ENCODE peak calls at places on chromosomes 3 and 15, in eight cellular contexts. R is activated CD4-positive, CD25-positive, alpha-beta regulatory T cell treated with anti-CD3 and anti-CD28 coated beads, Interleukin-2, amount 50 U/mL, for 72 hours; A is activated T-helper 1 cell treated with anti-CD3 and anti-CD28 coated beads, Interleukin-2, amount 50 U/mL, for 16 hours; K is stimulated activated CD4-positive, alpha-beta T cell treated with anti-CD3 and anti-CD28 coated beads, Interleukin-1b, Interleukin-23, amount 100 ng/mL, for 4 hours; J is GM13977; C is WTC11; Y is CD4-positive, alpha-beta T cell; V is iris pigment epithelial cell. B is an unnamed sample.

GRCh38 chr3:13501958-13502790 is 22.1 kb downstream of the HDAC11 start:
- DNase-seq in A (no peak), J (no peak), C (no peak), R (no peak), Y (no peak), V (no peak), K (no peak), B (no peak)

GRCh38 chr3:11655188-11655928 is 11.6 kb upstream of the VGLL4 start:
- DNase-seq in A (no peak), R (no peak), V (no peak), C (peak), K (no peak), J (no peak), Y (no peak), B (no peak)

GRCh38 chr15:52284164-52284563 is 11.4 kb downstream of the MYO5C start:
- DNase-seq in J (no peak), R (no peak), A (no peak), V (peak), Y (no peak), K (no peak), C (no peak), B (peak)

GRCh38 chr3:182683335-182684257 is 109.7 kb upstream of the ATP11B start:
- DNase-seq in K (peak), R (peak), A (peak), C (peak), V (peak), Y (peak), J (peak), B (peak)

GRCh38 chr3:108391917-108392585 is 95.7 kb downstream of the HHLA2 start:
- DNase-seq in K (no peak), Y (no peak), C (no peak), J (no peak), V (peak), A (no peak), R (no peak), B (no peak)

GRCh38 chr15:91694131-91694828 is 159.2 kb upstream of the SLCO3A1 start:
- DNase-seq in R (no peak), A (no peak), K (no peak), J (no peak), Y (no peak), V (no peak), C (no peak), B (no peak)

GRCh38 chr3:46186856-46187700 is 21.0 kb downstream of the CCR1 start:
- DNase-seq in C (no peak), V (no peak), A (no peak), K (no peak), J (peak), R (no peak), Y (no peak), B (no peak)

GRCh38 chr3:46998121-46998851 is 18.8 kb downstream of the NBEAL2 start:
- DNase-seq in A (peak), R (peak), V (peak), K (peak), Y (peak), J (peak), C (peak), B (peak)

GRCh38 chr15:77457619-77458265 is 37.1 kb downstream of the HMG20A start:
- DNase-seq in C (no peak), R (no peak), Y (no peak), K (no peak), V (peak), J (no peak), A (no peak), B (peak)

GRCh38 chr3:142647856-142648255 is 51.7 kb downstream of the PLS1 start:
- DNase-seq in R (no peak), A (no peak), J (no peak), K (no peak), V (peak), C (no peak), Y (no peak), B (peak)

GRCh38 chr15:60000824-60001641 is 3.1 kb upstream of the FOXB1 start:
- DNase-seq in K (no peak), V (no peak), Y (peak), A (no peak), J (peak), C (no peak), R (no peak), B (no peak)

GRCh38 chr3:177490626-177491025 is 293.3 kb upstream of the TBL1XR1 start:
- DNase-seq in Y (no peak), C (no peak), J (no peak), K (no peak), R (no peak), A (no peak), V (no peak), B (no peak)

GRCh38 chr15:62469874-62470688 is 305.0 kb upstream of the C2CD4B start:
- DNase-seq in R (no peak), V (peak), C (peak), A (no peak), J (no peak), Y (no peak), K (no peak), B (peak)

GRCh38 chr3:106518516-106518915 is 649.7 kb upstream of the CBLB start:
- DNase-seq in A (no peak), Y (no peak), K (no peak), C (no peak), V (peak), R (no peak), J (no peak), B (peak)

GRCh38 chr3:134677196-134677986 is 26.6 kb upstream of the KY start:
- DNase-seq in J (peak), K (no peak), Y (no peak), A (no peak), R (no peak), V (no peak), C (peak), B (peak)

GRCh38 chr3:47475570-47476329 is at the start of gene SCAP:
- DNase-seq in J (peak), C (peak), A (peak), K (peak), Y (peak), R (peak), V (peak), B (peak)

GRCh38 chr3:15205934-15206661 is at the start of gene CAPN7:
- DNase-seq in A (peak), J (peak), K (peak), R (peak), V (peak), Y (peak), C (peak), B (peak)

GRCh38 chr15:39887832-39888231 is 32.2 kb downstream of the GPR176 start:
- DNase-seq in K (no peak), C (no peak), Y (no peak), A (no peak), J (no peak), R (no peak), V (peak), B (peak)

GRCh38 chr15:78991476-78991875 is 46.6 kb upstream of the CTSH start:
- DNase-seq in J (no peak), A (no peak), C (no peak), R (no peak), Y (no peak), K (no peak), V (peak), B (peak)

GRCh38 chr3:94256888-94257813 is 194.3 kb downstream of the NSUN3 start:
- DNase-seq in Y (no peak), A (no peak), R (no peak), C (no peak), J (no peak), K (no peak), V (no peak), B (no peak)

GRCh38 chr3:138673641-138674040 is 65.1 kb downstream of the FAIM start:
- DNase-seq in C (no peak), Y (no peak), V (peak), K (no peak), R (no peak), A (no peak), J (no peak), B (peak)

GRCh38 chr15:42152921-42153680 is 3.3 kb downstream of the PLA2G4F start:
- DNase-seq in V (no peak), C (no peak), R (no peak), K (no peak), J (no peak), Y (no peak), A (no peak), B (no peak)

GRCh38 chr3:70308760-70309159 is 3.7 kb downstream of the MDFIC2 start:
- DNase-seq in R (no peak), Y (no peak), V (peak), J (no peak), C (peak), K (no peak), A (no peak), B (peak)

GRCh38 chr3:161070252-161070930 is 34.8 kb downstream of the B3GALNT1 start:
- DNase-seq in K (no peak), J (no peak), R (no peak), V (peak), A (no peak), C (no peak), Y (no peak), B (no peak)

GRCh38 chr3:42739401-42740158 is 33.5 kb downstream of the CCDC13 start:
- DNase-seq in C (no peak), K (no peak), J (no peak), Y (no peak), V (no peak), R (no peak), A (no peak), B (no peak)

GRCh38 chr3:181844227-181844626 is 132.5 kb downstream of the SOX2 start:
- DNase-seq in R (no peak), A (no peak), Y (no peak), C (no peak), J (no peak), V (no peak), K (no peak), B (no peak)

GRCh38 chr3:66639794-66640356 is 139.1 kb upstream of the LRIG1 start:
- DNase-seq in K (no peak), R (no peak), Y (no peak), V (no peak), A (no peak), C (no peak), J (no peak), B (no peak)

GRCh38 chr3:45078910-45079522 is 52.9 kb downstream of the CLEC3B start:
- DNase-seq in A (no peak), C (no peak), K (no peak), J (no peak), Y (no peak), R (no peak), V (peak), B (peak)

GRCh38 chr3:155281892-155282291 is 11.6 kb downstream of the STRIT1 start:
- DNase-seq in V (peak), A (no peak), C (no peak), Y (no peak), R (no peak), J (no peak), K (no peak), B (peak)

GRCh38 chr15:79863886-79864285 is 32.9 kb downstream of the MTHFS start:
- DNase-seq in J (no peak), R (no peak), A (no peak), K (no peak), C (no peak), Y (no peak), V (peak), B (peak)

GRCh38 chr3:50154476-50154839 is 666 bp upstream of the SEMA3F start:
- DNase-seq in A (no peak), J (peak), K (no peak), C (no peak), R (no peak), Y (no peak), V (no peak), B (no peak)

GRCh38 chr3:16338999-16339398 is 74.0 kb downstream of the OXNAD1 start:
- DNase-seq in A (no peak), C (no peak), Y (no peak), J (peak), R (no peak), K (no peak), V (peak), B (peak)